ENCODE peak calls at places on chromosomes 2 and 18, in four cellular contexts. L is progenitor cell of endocrine pancreas, S is fibroblast of villous mesenchyme, B is fibroblast of pulmonary artery. H is an unnamed sample.

GRCh38 chr18:10032331-10032979 is 118.6 kb downstream of the VAPA start:
- DNase-seq in L (no peak), S (no peak), B (no peak), H (peak)

GRCh38 chr2:50401772-50402653 is 629.9 kb downstream of the NRXN1 start:
- DNase-seq in L (peak), S (peak), B (peak), H (no peak)

GRCh38 chr2:142834003-142834402 is 43.5 kb upstream of the KYNU start:
- DNase-seq in L (no peak), S (peak), B (peak), H (no peak)

GRCh38 chr2:209125291-209125690 is 298.6 kb upstream of the MAP2 start:
- DNase-seq in L (no peak), S (no peak), B (no peak), H (no peak)

GRCh38 chr2:74919827-74920226 is 38.6 kb upstream of the POLE4 start:
- DNase-seq in L (peak), S (peak), B (peak), H (peak)

GRCh38 chr2:122003196-122003595 is 247.7 kb downstream of the TSN start:
- DNase-seq in L (no peak), S (no peak), B (no peak), H (no peak)

GRCh38 chr18:13530215-13530878 is 196.0 kb downstream of the FAM210A start:
- DNase-seq in L (no peak), S (no peak), B (no peak), H (no peak)

GRCh38 chr2:211881449-211881848 is 657.2 kb downstream of the ERBB4 start:
- DNase-seq in L (no peak), S (no peak), B (no peak), H (no peak)

GRCh38 chr2:190791347-190791982 is 89.2 kb upstream of the GLS start:
- DNase-seq in L (no peak), S (peak), B (peak), H (no peak)

GRCh38 chr2:28193552-28194383 is 198.9 kb upstream of the FOSL2 start:
- DNase-seq in L (no peak), S (peak), B (no peak), H (no peak)

GRCh38 chr2:1884933-1885580 is 140.7 kb upstream of the PXDN start:
- DNase-seq in L (no peak), S (peak), B (peak), H (no peak)

GRCh38 chr2:237320801-237321563 is 93.0 kb downstream of the COL6A3 start:
- DNase-seq in L (no peak), S (no peak), B (no peak), H (no peak)

GRCh38 chr2:148253716-148254115 is 232.8 kb downstream of the MBD5 start:
- DNase-seq in L (no peak), S (no peak), B (peak), H (no peak)

GRCh38 chr18:12296457-12296856 is 11.6 kb upstream of the TUBB6 start:
- DNase-seq in L (no peak), S (no peak), B (no peak), H (no peak)

GRCh38 chr2:15688924-15689568 is 97.4 kb downstream of the DDX1 start:
- DNase-seq in L (no peak), S (no peak), B (no peak), H (no peak)

GRCh38 chr18:68840554-68841263 is 42.8 kb downstream of the CCDC102B start:
- DNase-seq in L (no peak), S (peak), B (peak), H (no peak)

GRCh38 chr2:160363961-160364733 is 129.5 kb downstream of the RBMS1 start:
- DNase-seq in L (no peak), S (peak), B (no peak), H (no peak)

GRCh38 chr2:233965032-233965614 is 48.0 kb downstream of the TRPM8 start:
- DNase-seq in L (no peak), S (no peak), B (no peak), H (no peak)

GRCh38 chr2:70596739-70597138 is 43.1 kb upstream of the TGFA start:
- DNase-seq in L (no peak), S (no peak), B (no peak), H (no peak)

GRCh38 chr2:157443795-157444642 is at the start of gene CYTIP:
- DNase-seq in L (no peak), S (no peak), B (no peak), H (peak)

GRCh38 chr18:63237911-63238710 is 81.5 kb downstream of the BCL2 start:
- DNase-seq in L (no peak), S (peak), B (peak), H (no peak)

GRCh38 chr2:55460562-55460961 is 40.9 kb upstream of the CCDC88A start:
- DNase-seq in L (no peak), S (peak), B (peak), H (no peak)

GRCh38 chr2:118677546-118677945 is 169.9 kb downstream of the EN1 start:
- DNase-seq in L (no peak), S (no peak), B (no peak), H (no peak)

GRCh38 chr18:6557470-6558245 is 142.9 kb upstream of the L3MBTL4 start:
- DNase-seq in L (no peak), S (no peak), B (no peak), H (no peak)

GRCh38 chr2:7673101-7673500 is 755.9 kb downstream of the RNF144A start:
- DNase-seq in L (no peak), S (no peak), B (no peak), H (no peak)

GRCh38 chr2:54227798-54228197 is 28.2 kb downstream of the TSPYL6 start:
- DNase-seq in L (no peak), S (no peak), B (no peak), H (no peak)

GRCh38 chr2:15937105-15937881 is 3.1 kb upstream of the MYCN start:
- DNase-seq in L (no peak), S (no peak), B (no peak), H (no peak)

GRCh38 chr2:18178736-18179349 is 300.4 kb downstream of the KCNS3 start:
- DNase-seq in L (no peak), S (peak), B (peak), H (no peak)

GRCh38 chr18:36300211-36300610 is 2.7 kb downstream of the FHOD3 start:
- DNase-seq in L (no peak), S (no peak), B (no peak), H (no peak)

GRCh38 chr2:108980076-108980475 is 8.9 kb downstream of the EDAR start:
- DNase-seq in L (no peak), S (no peak), B (no peak), H (no peak)
- TF ChIP-seq CTCF in L (no peak), S (no peak), B (no peak), H (no peak)

GRCh38 chr2:130371723-130372054 is 15.8 kb downstream of the PTPN18 start:
- DNase-seq in L (no peak), S (peak), B (no peak), H (no peak)

GRCh38 chr2:130373808-130374365 is 18.0 kb downstream of the PTPN18 start:
- DNase-seq in L (no peak), S (no peak), B (no peak), H (no peak)

GRCh38 chr2:130372055-130372832 is 16.4 kb downstream of the PTPN18 start:
- DNase-seq in L (peak), S (peak), B (peak), H (peak)

GRCh38 chr2:130374587-130375290 is 18.9 kb downstream of the PTPN18 start:
- DNase-seq in L (no peak), S (peak), B (peak), H (no peak)

GRCh38 chr2:130372833-130373807 is 17.3 kb downstream of the PTPN18 start:
- DNase-seq in L (no peak), S (no peak), B (no peak), H (no peak)
- TF ChIP-seq CTCF in L (no peak), S (no peak), B (no peak), H (no peak)

GRCh38 chr2:154910701-154911100 is 212.2 kb downstream of the KCNJ3 start:
- DNase-seq in L (no peak), S (no peak), B (no peak), H (no peak)

GRCh38 chr2:154912215-154912614 is 213.7 kb downstream of the KCNJ3 start:
- DNase-seq in L (no peak), S (no peak), B (no peak), H (no peak)

GRCh38 chr2:154908312-154908711 is 209.8 kb downstream of the KCNJ3 start:
- DNase-seq in L (no peak), S (no peak), B (no peak), H (no peak)
- TF ChIP-seq CTCF in L (no peak), S (no peak), B (no peak), H (no peak)

GRCh38 chr2:11117776-11118175 is 37.5 kb upstream of the SLC66A3 start:
- DNase-seq in L (no peak), S (no peak), B (no peak), H (no peak)

GRCh38 chr2:11112870-11113428 is 42.3 kb upstream of the SLC66A3 start:
- DNase-seq in L (no peak), S (no peak), B (no peak), H (no peak)

GRCh38 chr2:11109002-11109401 is 46.3 kb upstream of the SLC66A3 start:
- DNase-seq in L (no peak), S (no peak), B (no peak), H (no peak)

GRCh38 chr2:11111811-11112425 is 43.3 kb upstream of the SLC66A3 start:
- DNase-seq in L (no peak), S (no peak), B (no peak), H (no peak)
- TF ChIP-seq CTCF in L (no peak), S (no peak), B (no peak), H (no peak)

GRCh38 chr2:239298126-239298804 is 102.6 kb downstream of the HDAC4 start:
- DNase-seq in L (no peak), S (no peak), B (no peak), H (peak)
- TF ChIP-seq CTCF in L (no peak), S (no peak), B (no peak), H (no peak)

DNA sequence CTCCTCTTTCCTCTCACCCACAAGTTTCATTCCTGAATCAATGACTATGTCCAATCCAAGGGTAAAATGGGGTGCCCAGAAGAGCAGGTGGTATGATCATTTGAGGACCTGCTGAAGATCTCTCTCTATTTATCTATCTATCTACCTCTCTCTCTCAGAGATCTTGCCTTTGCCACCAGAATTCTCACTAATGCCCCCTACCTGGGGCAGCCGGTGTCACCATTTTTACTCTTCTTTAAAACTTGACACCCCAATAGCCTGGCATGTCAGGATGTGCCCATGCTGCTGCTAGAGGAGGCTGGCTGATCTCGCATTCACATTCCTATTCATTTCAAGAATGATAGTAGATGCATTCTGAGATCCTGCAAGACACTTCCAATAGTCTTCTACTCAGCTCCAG is 24.3 kb upstream of the RPIA start:
- DNase-seq in L (no peak), S (no peak), B (no peak), H (no peak)
- TF ChIP-seq CTCF in L (no peak), S (no peak), B (no peak), H (no peak)

H was measured in activated B cell treated with CpG ODN at 0.5 μM for 24 hours.